ENCODE peak calls at places on chromosomes 3 and 15, in five cellular contexts. One of them, this sample, is unnamed.
A peak's percentile ranks its signal among the peaks of the same experiment; 100 is the strongest.

GRCh38 chr15:82832601-82833209 is 23.3 kb downstream of the WHAMM start:
- DNase-seq in foreskin fibroblast: peak; percentile 77
- DNase-seq in choroid plexus epithelial cell: peak; percentile 86
- DNase-seq in neural progenitor cell: no peak
- DNase-seq in fibroblast of pulmonary artery: peak; percentile 83
- DNase-seq in this sample: no peak

GRCh38 chr15:58966698-58967097 is 20.8 kb upstream of the RNF111 start:
- DNase-seq in foreskin fibroblast: peak; percentile 45
- DNase-seq in choroid plexus epithelial cell: peak; percentile 9
- DNase-seq in neural progenitor cell: no peak
- DNase-seq in fibroblast of pulmonary artery: no peak
- DNase-seq in this sample: no peak

GRCh38 chr3:120113128-120114116 is 19.2 kb upstream of the GSK3B start:
- DNase-seq in foreskin fibroblast: peak; percentile 87
- DNase-seq in choroid plexus epithelial cell: peak; percentile 55
- DNase-seq in neural progenitor cell: no peak
- DNase-seq in fibroblast of pulmonary artery: peak; percentile 36
- DNase-seq in this sample: no peak

GRCh38 chr3:179037361-179037760 is 34.2 kb downstream of the ZMAT3 start:
- DNase-seq in foreskin fibroblast: peak; percentile 68
- DNase-seq in choroid plexus epithelial cell: peak; percentile 95
- DNase-seq in neural progenitor cell: no peak
- DNase-seq in fibroblast of pulmonary artery: peak; percentile 76
- DNase-seq in this sample: no peak

GRCh38 chr15:40075298-40076044 is 33.2 kb downstream of the BMF start:
- DNase-seq in foreskin fibroblast: no peak
- DNase-seq in choroid plexus epithelial cell: no peak
- DNase-seq in neural progenitor cell: no peak
- DNase-seq in fibroblast of pulmonary artery: no peak
- DNase-seq in this sample: no peak

GRCh38 chr3:162978136-162978535 is 1481.5 kb downstream of the OTOL1 start:
- DNase-seq in foreskin fibroblast: no peak
- DNase-seq in choroid plexus epithelial cell: peak; percentile 54
- DNase-seq in neural progenitor cell: no peak
- DNase-seq in fibroblast of pulmonary artery: peak; percentile 90
- DNase-seq in this sample: no peak

GRCh38 chr3:186280737-186281136 is 81.3 kb downstream of the DGKG start:
- DNase-seq in foreskin fibroblast: no peak
- DNase-seq in choroid plexus epithelial cell: no peak
- DNase-seq in neural progenitor cell: no peak
- DNase-seq in fibroblast of pulmonary artery: no peak
- DNase-seq in this sample: no peak

GRCh38 chr3:188037116-188037718 is 116.7 kb upstream of the LPP start:
- DNase-seq in foreskin fibroblast: no peak
- DNase-seq in choroid plexus epithelial cell: peak; percentile 70
- DNase-seq in neural progenitor cell: peak; percentile 52
- DNase-seq in fibroblast of pulmonary artery: peak; percentile 66
- DNase-seq in this sample: peak; percentile 12

GRCh38 chr3:143835312-143835711 is 13.0 kb downstream of the SLC9A9 start:
- DNase-seq in foreskin fibroblast: no peak
- DNase-seq in choroid plexus epithelial cell: no peak
- DNase-seq in neural progenitor cell: no peak
- DNase-seq in fibroblast of pulmonary artery: no peak
- DNase-seq in this sample: no peak

GRCh38 chr3:174859109-174859735 is at the start of gene NAALADL2:
- DNase-seq in foreskin fibroblast: no peak
- DNase-seq in choroid plexus epithelial cell: no peak
- DNase-seq in neural progenitor cell: no peak
- DNase-seq in fibroblast of pulmonary artery: no peak
- DNase-seq in this sample: no peak

GRCh38 chr15:94305133-94305532 is 73.8 kb downstream of the MCTP2 start:
- DNase-seq in foreskin fibroblast: no peak
- DNase-seq in choroid plexus epithelial cell: no peak
- DNase-seq in neural progenitor cell: no peak
- DNase-seq in fibroblast of pulmonary artery: no peak
- DNase-seq in this sample: no peak

GRCh38 chr3:20240154-20240883 is 54.3 kb upstream of the SGO1 start:
- DNase-seq in foreskin fibroblast: no peak
- DNase-seq in choroid plexus epithelial cell: no peak
- DNase-seq in neural progenitor cell: no peak
- DNase-seq in fibroblast of pulmonary artery: no peak
- DNase-seq in this sample: no peak

GRCh38 chr15:40381818-40382529 is 547 bp upstream of the KNSTRN start:
- DNase-seq in foreskin fibroblast: no peak
- DNase-seq in choroid plexus epithelial cell: no peak
- DNase-seq in neural progenitor cell: no peak
- DNase-seq in fibroblast of pulmonary artery: no peak
- DNase-seq in this sample: no peak

GRCh38 chr3:69161587-69162196 is 39.3 kb upstream of the LMOD3 start:
- DNase-seq in foreskin fibroblast: peak; percentile 20
- DNase-seq in choroid plexus epithelial cell: peak; percentile 76
- DNase-seq in neural progenitor cell: peak; percentile 54
- DNase-seq in fibroblast of pulmonary artery: peak; percentile 75
- DNase-seq in this sample: peak; percentile 20

GRCh38 chr3:170999737-171000242 is 26.7 kb downstream of the SLC2A2 start:
- DNase-seq in foreskin fibroblast: peak; percentile 87
- DNase-seq in choroid plexus epithelial cell: peak; percentile 85
- DNase-seq in neural progenitor cell: no peak
- DNase-seq in fibroblast of pulmonary artery: peak; percentile 79
- DNase-seq in this sample: no peak

GRCh38 chr3:3110299-3110630 is at the start of gene IL5RA:
- DNase-seq in foreskin fibroblast: no peak
- DNase-seq in choroid plexus epithelial cell: peak; percentile 9
- DNase-seq in neural progenitor cell: peak; percentile 18
- DNase-seq in fibroblast of pulmonary artery: peak; percentile 48
- DNase-seq in this sample: no peak

GRCh38 chr3:178308696-178309278 is 227.4 kb upstream of the KCNMB2 start:
- DNase-seq in foreskin fibroblast: no peak
- DNase-seq in choroid plexus epithelial cell: no peak
- DNase-seq in neural progenitor cell: no peak
- DNase-seq in fibroblast of pulmonary artery: no peak
- DNase-seq in this sample: no peak

GRCh38 chr15:35522061-35522460 is 23.9 kb downstream of the DPH6 start:
- DNase-seq in foreskin fibroblast: no peak
- DNase-seq in choroid plexus epithelial cell: peak; percentile 51
- DNase-seq in neural progenitor cell: no peak
- DNase-seq in fibroblast of pulmonary artery: peak; percentile 52
- DNase-seq in this sample: peak; percentile 5

GRCh38 chr15:76033438-76033837 is 21.2 kb upstream of the NRG4 start:
- DNase-seq in foreskin fibroblast: no peak
- DNase-seq in choroid plexus epithelial cell: no peak
- DNase-seq in neural progenitor cell: no peak
- DNase-seq in fibroblast of pulmonary artery: no peak
- DNase-seq in this sample: no peak

GRCh38 chr3:63349583-63350177 is 71.6 kb downstream of the SYNPR start:
- DNase-seq in foreskin fibroblast: peak; percentile 62
- DNase-seq in choroid plexus epithelial cell: peak; percentile 86
- DNase-seq in neural progenitor cell: peak; percentile 84
- DNase-seq in fibroblast of pulmonary artery: peak; percentile 80
- DNase-seq in this sample: peak; percentile 58

GRCh38 chr3:36840453-36840921 is 76.1 kb upstream of the DCLK3 start:
- DNase-seq in foreskin fibroblast: no peak
- DNase-seq in choroid plexus epithelial cell: peak; percentile 41
- DNase-seq in neural progenitor cell: no peak
- DNase-seq in fibroblast of pulmonary artery: peak; percentile 3
- DNase-seq in this sample: no peak

GRCh38 chr15:95024388-95024787 is 793.0 kb downstream of the MCTP2 start:
- DNase-seq in foreskin fibroblast: peak; percentile 12
- DNase-seq in choroid plexus epithelial cell: peak; percentile 78
- DNase-seq in neural progenitor cell: peak; percentile 71
- DNase-seq in fibroblast of pulmonary artery: peak; percentile 62
- DNase-seq in this sample: no peak

GRCh38 chr3:1613962-1614361 is 484.7 kb upstream of the CNTN4 start:
- DNase-seq in foreskin fibroblast: no peak
- DNase-seq in choroid plexus epithelial cell: no peak
- DNase-seq in neural progenitor cell: no peak
- DNase-seq in fibroblast of pulmonary artery: no peak
- DNase-seq in this sample: no peak

GRCh38 chr15:60795889-60796288 is 316.9 kb upstream of the ICE2 start:
- DNase-seq in foreskin fibroblast: no peak
- DNase-seq in choroid plexus epithelial cell: no peak
- DNase-seq in neural progenitor cell: no peak
- DNase-seq in fibroblast of pulmonary artery: no peak
- DNase-seq in this sample: no peak

GRCh38 chr15:88580532-88580931 is 34.1 kb upstream of the DET1 start:
- DNase-seq in foreskin fibroblast: no peak
- DNase-seq in choroid plexus epithelial cell: no peak
- DNase-seq in neural progenitor cell: no peak
- DNase-seq in fibroblast of pulmonary artery: no peak
- DNase-seq in this sample: no peak

GRCh38 chr3:9778102-9778501 is 8.4 kb upstream of the CAMK1 start:
- DNase-seq in foreskin fibroblast: peak; percentile 75
- DNase-seq in choroid plexus epithelial cell: peak; percentile 74
- DNase-seq in neural progenitor cell: no peak
- DNase-seq in fibroblast of pulmonary artery: peak; percentile 58
- DNase-seq in this sample: no peak

GRCh38 chr3:57952208-57952631 is 56.0 kb upstream of the FLNB start:
- DNase-seq in foreskin fibroblast: peak; percentile 53
- DNase-seq in choroid plexus epithelial cell: peak; percentile 93
- DNase-seq in neural progenitor cell: peak; percentile 37
- DNase-seq in fibroblast of pulmonary artery: peak; percentile 96
- DNase-seq in this sample: no peak

GRCh38 chr15:65372787-65373067 is 5.1 kb downstream of the IGDCC3 start:
- DNase-seq in foreskin fibroblast: no peak
- DNase-seq in choroid plexus epithelial cell: no peak
- DNase-seq in neural progenitor cell: peak; percentile 42
- DNase-seq in fibroblast of pulmonary artery: no peak
- DNase-seq in this sample: no peak

GRCh38 chr15:90201150-90201943 is at the start of gene SEMA4B:
- DNase-seq in foreskin fibroblast: peak; percentile 40
- DNase-seq in choroid plexus epithelial cell: peak; percentile 40
- DNase-seq in neural progenitor cell: peak; percentile 95
- DNase-seq in fibroblast of pulmonary artery: peak; percentile 35
- DNase-seq in this sample: peak; percentile 57

GRCh38 chr3:50230106-50230832 is 5.7 kb upstream of the GNAI2 start:
- DNase-seq in foreskin fibroblast: no peak
- DNase-seq in choroid plexus epithelial cell: no peak
- DNase-seq in neural progenitor cell: no peak
- DNase-seq in fibroblast of pulmonary artery: no peak
- DNase-seq in this sample: no peak

GRCh38 chr15:66389098-66389858 is 2.6 kb downstream of the MAP2K1 start:
- DNase-seq in foreskin fibroblast: no peak
- DNase-seq in choroid plexus epithelial cell: no peak
- DNase-seq in neural progenitor cell: no peak
- DNase-seq in fibroblast of pulmonary artery: no peak
- DNase-seq in this sample: no peak

GRCh38 chr15:34644851-34645250 is 61.4 kb upstream of the GOLGA8B start:
- DNase-seq in foreskin fibroblast: peak; percentile 55
- DNase-seq in choroid plexus epithelial cell: peak; percentile 43
- DNase-seq in neural progenitor cell: no peak
- DNase-seq in fibroblast of pulmonary artery: no peak
- DNase-seq in this sample: no peak

GRCh38 chr3:24288538-24289236 is 206.0 kb downstream of the THRB start:
- DNase-seq in foreskin fibroblast: no peak
- DNase-seq in choroid plexus epithelial cell: no peak
- DNase-seq in neural progenitor cell: no peak
- DNase-seq in fibroblast of pulmonary artery: no peak
- DNase-seq in this sample: no peak

GRCh38 chr15:69980311-69981059 is 117.2 kb downstream of the TLE3 start:
- DNase-seq in foreskin fibroblast: no peak
- DNase-seq in choroid plexus epithelial cell: no peak
- DNase-seq in neural progenitor cell: no peak
- DNase-seq in fibroblast of pulmonary artery: no peak
- DNase-seq in this sample: no peak
- TF ChIP-seq CTCF in foreskin fibroblast: no peak
- TF ChIP-seq CTCF in choroid plexus epithelial cell: no peak
- TF ChIP-seq CTCF in neural progenitor cell: no peak
- TF ChIP-seq CTCF in fibroblast of pulmonary artery: no peak
- TF ChIP-seq CTCF in this sample: no peak

DNA sequence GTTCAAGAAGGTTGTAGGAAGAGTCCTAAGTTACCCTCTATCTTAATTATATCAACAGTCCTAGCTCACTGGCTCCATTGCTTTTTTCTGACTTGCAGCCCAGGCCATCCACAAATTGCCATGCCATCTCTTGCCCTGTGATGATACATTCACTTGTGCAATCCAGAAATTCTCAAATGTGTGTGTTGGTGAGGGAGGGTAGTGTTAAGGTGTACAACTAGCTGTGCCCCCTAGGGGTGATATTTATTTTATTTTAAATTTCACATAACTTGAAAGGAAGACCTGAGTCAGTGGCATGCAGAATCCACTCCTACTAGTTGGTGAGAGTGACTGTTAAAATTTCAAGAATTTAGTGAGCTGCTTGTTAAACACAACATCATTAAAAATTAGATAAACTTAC is 156.1 kb upstream of the ANKRD28 start:
- DNase-seq in foreskin fibroblast: no peak
- DNase-seq in choroid plexus epithelial cell: no peak
- DNase-seq in neural progenitor cell: no peak
- DNase-seq in fibroblast of pulmonary artery: no peak
- DNase-seq in this sample: no peak
- TF ChIP-seq CTCF in foreskin fibroblast: no peak
- TF ChIP-seq CTCF in choroid plexus epithelial cell: peak; percentile 17
- TF ChIP-seq CTCF in neural progenitor cell: no peak
- TF ChIP-seq CTCF in fibroblast of pulmonary artery: no peak
- TF ChIP-seq CTCF in this sample: no peak

GRCh38 chr3:139979991-139980390 is 45.0 kb downstream of the CLSTN2 start:
- DNase-seq in foreskin fibroblast: no peak
- DNase-seq in choroid plexus epithelial cell: no peak
- DNase-seq in neural progenitor cell: no peak
- DNase-seq in fibroblast of pulmonary artery: no peak
- DNase-seq in this sample: no peak

GRCh38 chr3:139978966-139979365 is 44.0 kb downstream of the CLSTN2 start:
- DNase-seq in foreskin fibroblast: no peak
- DNase-seq in choroid plexus epithelial cell: no peak
- DNase-seq in neural progenitor cell: no peak
- DNase-seq in fibroblast of pulmonary artery: no peak
- DNase-seq in this sample: no peak

GRCh38 chr3:139982404-139982803 is 47.4 kb downstream of the CLSTN2 start:
- DNase-seq in foreskin fibroblast: no peak
- DNase-seq in choroid plexus epithelial cell: peak; percentile 35
- DNase-seq in neural progenitor cell: peak; percentile 11
- DNase-seq in fibroblast of pulmonary artery: no peak
- DNase-seq in this sample: no peak
- TF ChIP-seq CTCF in foreskin fibroblast: peak; percentile 6
- TF ChIP-seq CTCF in choroid plexus epithelial cell: peak; percentile 47
- TF ChIP-seq CTCF in neural progenitor cell: peak; percentile 45
- TF ChIP-seq CTCF in fibroblast of pulmonary artery: no peak
- TF ChIP-seq CTCF in this sample: no peak

GRCh38 chr3:193593666-193594025 is 638 bp downstream of the OPA1 start:
- DNase-seq in foreskin fibroblast: no peak
- DNase-seq in choroid plexus epithelial cell: peak; percentile 31
- DNase-seq in neural progenitor cell: peak; percentile 49
- DNase-seq in fibroblast of pulmonary artery: peak; percentile 27
- DNase-seq in this sample: no peak

GRCh38 chr3:193594946-193595689 is 2.1 kb downstream of the OPA1 start:
- DNase-seq in foreskin fibroblast: no peak
- DNase-seq in choroid plexus epithelial cell: peak; percentile 45
- DNase-seq in neural progenitor cell: no peak
- DNase-seq in fibroblast of pulmonary artery: peak; percentile 32
- DNase-seq in this sample: no peak

GRCh38 chr3:193590088-193590856 is 2.7 kb upstream of the OPA1 start:
- DNase-seq in foreskin fibroblast: no peak
- DNase-seq in choroid plexus epithelial cell: peak; percentile 76
- DNase-seq in neural progenitor cell: no peak
- DNase-seq in fibroblast of pulmonary artery: peak; percentile 52
- DNase-seq in this sample: no peak

GRCh38 chr3:193595939-193596487 is 3.0 kb downstream of the OPA1 start:
- DNase-seq in foreskin fibroblast: no peak
- DNase-seq in choroid plexus epithelial cell: no peak
- DNase-seq in neural progenitor cell: no peak
- DNase-seq in fibroblast of pulmonary artery: no peak
- DNase-seq in this sample: no peak

GRCh38 chr3:193592841-193593665 is at the start of gene OPA1:
- DNase-seq in foreskin fibroblast: peak; percentile 98
- DNase-seq in choroid plexus epithelial cell: peak; percentile 99
- DNase-seq in neural progenitor cell: peak; percentile 100
- DNase-seq in fibroblast of pulmonary artery: peak; percentile 99
- DNase-seq in this sample: peak; percentile 97
- TF ChIP-seq CTCF in foreskin fibroblast: peak; percentile 20
- TF ChIP-seq CTCF in choroid plexus epithelial cell: peak; percentile 35
- TF ChIP-seq CTCF in neural progenitor cell: peak; percentile 45
- TF ChIP-seq CTCF in fibroblast of pulmonary artery: peak; percentile 18
- TF ChIP-seq CTCF in this sample: no peak

This sample was measured in endothelial cell.